ENCODE peak calls at places on chromosomes 3 and 15, in eight cellular contexts. K is uterus, C is HepG2, Z is heart left ventricle, Q is ascending aorta, R is choroid plexus epithelial cell, E is PC-3, S is lung. G is an unnamed sample.

GRCh38 chr3:81216192-81216591 is 545.3 kb downstream of the GBE1 start:
- DNase-seq in R (peak; percentile 69), K (no peak), C (no peak), E (peak; percentile 92), S (no peak), Q (no peak), Z (no peak), G (peak; percentile 2)

GRCh38 chr3:194570184-194570583 is 63.0 kb downstream of the TMEM44 start:
- DNase-seq in E (no peak), C (no peak), S (no peak), R (no peak), Q (no peak), K (no peak), Z (no peak), G (no peak)

GRCh38 chr3:82939491-82940097 is 1178.1 kb upstream of the GBE1 start:
- DNase-seq in Z (peak; percentile 11), S (no peak), C (no peak), Q (no peak), E (no peak), K (no peak), R (no peak), G (no peak)

GRCh38 chr3:11826628-11827265 is 19.9 kb downstream of the TAMM41 start:
- DNase-seq in Z (no peak), C (no peak), K (no peak), R (peak; percentile 69), Q (no peak), E (no peak), S (no peak), G (peak; percentile 78)

GRCh38 chr3:13890377-13891016 is 10.6 kb upstream of the WNT7A start:
- DNase-seq in E (no peak), Z (no peak), K (peak; percentile 47), Q (no peak), C (no peak), R (no peak), S (peak; percentile 27), G (no peak)

GRCh38 chr3:119600732-119601131 is 3.0 kb downstream of the PLA1A start:
- DNase-seq in K (no peak), S (no peak), Z (peak; percentile 40), Q (no peak), E (peak; percentile 42), R (no peak), C (no peak), G (peak; percentile 13)

GRCh38 chr15:82890338-82891024 is 62.0 kb downstream of the HOMER2 start:
- DNase-seq in K (no peak), S (no peak), E (no peak), Q (no peak), Z (no peak), R (peak; percentile 4), C (no peak), G (no peak)

GRCh38 chr3:25573386-25574171 is 91.1 kb downstream of the TOP2B start:
- DNase-seq in S (no peak), C (no peak), Z (no peak), R (peak; percentile 60), Q (no peak), K (no peak), E (peak; percentile 25), G (peak; percentile 29)

GRCh38 chr3:81300324-81300927 is 461.0 kb downstream of the GBE1 start:
- DNase-seq in R (peak; percentile 15), C (peak; percentile 96), E (peak; percentile 59), Z (no peak), K (no peak), S (no peak), Q (no peak), G (peak; percentile 13)

GRCh38 chr15:79872358-79873017 is 24.3 kb downstream of the MTHFS start:
- DNase-seq in Q (peak; percentile 10), K (no peak), E (no peak), R (peak; percentile 86), Z (no peak), S (no peak), C (no peak), G (peak; percentile 80)

GRCh38 chr3:126636436-126636835 is 18.5 kb downstream of the TXNRD3 start:
- DNase-seq in C (no peak), S (no peak), R (no peak), E (no peak), Z (no peak), K (no peak), Q (no peak), G (no peak)

GRCh38 chr15:67843571-67844387 is 3.9 kb upstream of the RNU6-1 start:
- DNase-seq in S (peak; percentile 41), Z (no peak), E (no peak), R (peak; percentile 80), Q (no peak), C (peak; percentile 87), K (peak; percentile 80), G (peak; percentile 87)

GRCh38 chr15:56824174-56824573 is 90.9 kb upstream of the ZNF280D start:
- DNase-seq in S (no peak), E (no peak), Q (no peak), R (no peak), Z (no peak), K (no peak), C (no peak), G (no peak)

GRCh38 chr3:156483002-156483401 is 71.9 kb downstream of the SSR3 start:
- DNase-seq in Z (no peak), K (no peak), R (no peak), S (no peak), C (no peak), Q (no peak), E (no peak), G (no peak)
- TF ChIP-seq CTCF in Z (no peak), K (no peak), R (no peak), S (no peak), C (no peak), Q (no peak), E (no peak), G (no peak)

GRCh38 chr3:106255870-106256248 is 387.0 kb upstream of the CBLB start:
- DNase-seq in E (no peak), K (no peak), S (no peak), Z (no peak), Q (no peak), C (no peak), R (no peak), G (no peak)
- H3K4me3 ChIP-seq in E (no peak overlapping the region), K (no peak overlapping the region), S (no peak overlapping the region), Z (no peak overlapping the region), Q (no peak overlapping the region), C (no peak overlapping the region), R (no peak overlapping the region), G (no peak overlapping the region)

GRCh38 chr3:55481918-55482495 is 5.1 kb downstream of the WNT5A start:
- DNase-seq in E (no peak), K (peak; percentile 50), C (no peak), R (peak; percentile 52), S (no peak), Q (no peak), Z (no peak), G (peak; percentile 57)
- TF ChIP-seq CTCF in E (no peak), K (peak; percentile 31), C (no peak), R (peak; percentile 45), S (no peak), Q (no peak), Z (no peak), G (no peak)

GRCh38 chr3:190048831-190049541 is 71.7 kb downstream of the P3H2 start:
- DNase-seq in Z (no peak), Q (no peak), E (peak; percentile 59), S (no peak), C (no peak), R (peak; percentile 79), K (peak; percentile 59), G (no peak)
- H3K4me3 ChIP-seq in Z (peak overlapping the region; percentile 15), Q (no peak overlapping the region), E (peak overlapping the region; percentile 10), S (no peak overlapping the region), C (no peak overlapping the region), R (peak overlapping the region; percentile 29), K (no peak overlapping the region), G (peak overlapping the region; percentile 12)

GRCh38 chr3:169389925-169390253 is 273.6 kb downstream of the MECOM start:
- DNase-seq in E (no peak), S (no peak), Q (no peak), Z (no peak), K (no peak), C (no peak), R (no peak), G (no peak)

GRCh38 chr3:169390310-169390731 is 273.2 kb downstream of the MECOM start:
- DNase-seq in C (no peak), S (no peak), Q (no peak), K (no peak), E (peak; percentile 57), Z (no peak), R (peak; percentile 31), G (no peak)

GRCh38 chr3:169389211-169389924 is 274.1 kb downstream of the MECOM start:
- DNase-seq in K (no peak), E (no peak), R (no peak), S (no peak), Q (no peak), C (peak; percentile 21), Z (no peak), G (no peak)

GRCh38 chr3:169391672-169392071 is 271.8 kb downstream of the MECOM start:
- DNase-seq in Q (no peak), S (no peak), C (no peak), E (no peak), Z (no peak), R (no peak), K (no peak), G (no peak)

GRCh38 chr3:169390741-169391300 is 272.7 kb downstream of the MECOM start:
- DNase-seq in K (no peak), Z (no peak), S (no peak), C (no peak), E (peak; percentile 16), R (peak; percentile 26), Q (no peak), G (no peak)
- TF ChIP-seq CTCF in K (no peak), Z (no peak), S (no peak), C (no peak), E (no peak), R (peak; percentile 11), Q (no peak), G (no peak)

DNA sequence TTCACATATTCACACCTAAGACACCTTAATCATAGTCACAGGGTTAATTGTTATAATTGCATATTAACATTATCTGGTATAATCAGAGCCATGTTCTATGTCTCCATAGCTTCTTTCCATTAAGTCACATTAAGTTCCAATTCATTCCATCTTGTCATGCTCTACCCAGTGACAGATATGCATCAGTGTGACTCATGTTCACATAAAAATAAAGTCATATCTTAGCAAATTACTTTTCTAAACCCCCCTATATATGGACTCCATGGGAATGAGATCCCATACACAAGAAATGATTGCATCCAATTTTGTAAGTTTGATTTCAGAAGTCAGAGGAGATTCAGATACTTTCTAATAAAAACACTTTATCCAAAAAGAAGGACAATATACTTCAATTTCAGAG is 27.3 kb downstream of the THBS1 start:
- DNase-seq in K (no peak), Z (no peak), Q (no peak), E (no peak), S (no peak), R (no peak), C (no peak), G (no peak)
- H3K4me3 ChIP-seq in K (no peak overlapping the region), Z (no peak overlapping the region), Q (no peak overlapping the region), E (no peak overlapping the region), S (no peak overlapping the region), R (no peak overlapping the region), C (no peak overlapping the region), G (no peak overlapping the region)

G was measured in fibroblast of villous mesenchyme.